ENCODE peak calls at places on chromosome 15, in seven cellular contexts. S, X, K, P, A, E and G are unnamed samples. For H3K4me1, the result is how much of the 10 kb centered on the place peaks cover.

GRCh38 chr15:70023064-70023768 is 74.5 kb downstream of the TLE3 start:
- DNase-seq in X (no peak), S (no peak), E (peak), K (peak), A (peak), P (no peak), G (peak)

GRCh38 chr15:39054128-39054732 is 489.6 kb upstream of the RASGRP1 start:
- DNase-seq in E (no peak), P (no peak), K (no peak), A (no peak), X (no peak), S (no peak), G (no peak)

GRCh38 chr15:62509395-62509973 is 344.4 kb upstream of the C2CD4B start:
- DNase-seq in E (no peak), A (no peak), P (no peak), K (no peak), X (no peak), S (no peak), G (no peak)

GRCh38 chr15:48413304-48413703 is 82.1 kb downstream of the DUT start:
- DNase-seq in A (peak), E (peak), P (peak), K (no peak), S (no peak), X (no peak), G (peak)

GRCh38 chr15:99118801-99119546 is 14.1 kb downstream of the SYNM start:
- DNase-seq in K (no peak), A (no peak), P (peak), X (peak), E (no peak), S (no peak), G (no peak)

GRCh38 chr15:52566889-52567288 is 1.9 kb downstream of the ARPP19 start:
- DNase-seq in E (no peak), X (no peak), K (no peak), P (no peak), S (no peak), A (no peak), G (no peak)

GRCh38 chr15:74314897-74315438 is 52.5 kb downstream of the CYP11A1 start:
- DNase-seq in E (no peak), S (no peak), K (no peak), X (no peak), P (peak), A (no peak), G (no peak)

GRCh38 chr15:51917493-51917892 is 54.1 kb downstream of the LEO1 start:
- DNase-seq in A (peak), P (no peak), E (peak), X (no peak), S (peak), K (peak), G (peak)

GRCh38 chr15:38263996-38264395 is 11.4 kb downstream of the SPRED1 start:
- DNase-seq in X (no peak), S (no peak), A (peak), K (no peak), P (no peak), E (peak), G (no peak)

GRCh38 chr15:89129123-89129815 is 41.0 kb downstream of the ABHD2 start:
- DNase-seq in S (peak), K (peak), P (no peak), E (peak), X (peak), A (peak), G (peak)

GRCh38 chr15:88166330-88166993 is 90.1 kb downstream of the NTRK3 start:
- DNase-seq in X (no peak), P (no peak), E (no peak), K (no peak), S (peak), A (peak), G (peak)

GRCh38 chr15:38477637-38478036 is 23.7 kb downstream of the FAM98B start:
- DNase-seq in S (no peak), A (no peak), K (no peak), X (no peak), P (no peak), E (no peak), G (no peak)

GRCh38 chr15:28164876-28165275 is 65.8 kb upstream of the OCA2 start:
- DNase-seq in S (no peak), P (no peak), K (no peak), E (no peak), A (no peak), X (no peak), G (no peak)

GRCh38 chr15:33126559-33127290 is 67.8 kb downstream of the FMN1 start:
- DNase-seq in X (peak), E (peak), A (peak), S (peak), K (peak), P (peak), G (peak)

GRCh38 chr15:99721104-99721778 is 12.0 kb downstream of the LYSMD4 start:
- DNase-seq in X (no peak), K (no peak), P (no peak), E (no peak), A (no peak), S (no peak), G (no peak)

GRCh38 chr15:53833134-53833624 is 73.7 kb upstream of the WDR72 start:
- DNase-seq in X (no peak), K (no peak), A (peak), S (peak), E (peak), P (peak), G (no peak)

GRCh38 chr15:84752700-84753099 is 4.3 kb downstream of the ZNF592 start:
- DNase-seq in E (peak), K (no peak), X (no peak), P (no peak), A (peak), S (peak), G (no peak)

GRCh38 chr15:36256258-36256825 is 323.1 kb upstream of the CDIN1 start:
- DNase-seq in X (no peak), E (no peak), S (peak), A (no peak), P (no peak), K (peak), G (peak)

GRCh38 chr15:43518073-43518761 is 809 bp downstream of the MAP1A start:
- DNase-seq in S (no peak), A (peak), K (peak), E (peak), X (no peak), P (no peak), G (peak)

GRCh38 chr15:88860212-88860611 is 35.1 kb downstream of the HAPLN3 start:
- DNase-seq in E (no peak), X (no peak), S (no peak), P (no peak), A (no peak), K (no peak), G (no peak)

GRCh38 chr15:93265046-93265658 is 176.1 kb upstream of the RGMA start:
- DNase-seq in P (no peak), K (no peak), S (no peak), X (no peak), E (no peak), A (no peak), G (no peak)

GRCh38 chr15:63942486-63943365 is 103.6 kb downstream of the DAPK2 start:
- DNase-seq in K (no peak), P (no peak), S (no peak), A (no peak), X (no peak), E (no peak), G (no peak)

GRCh38 chr15:83207622-83208356 is at the start of gene HDGFL3:
- DNase-seq in X (peak), A (peak), E (peak), K (peak), P (peak), S (peak), G (peak)

GRCh38 chr15:65413051-65413759 is 9.5 kb downstream of the IGDCC4 start:
- DNase-seq in A (no peak), E (no peak), P (no peak), X (no peak), S (peak), K (no peak), G (no peak)

GRCh38 chr15:38670142-38671002 is 105.8 kb upstream of the RASGRP1 start:
- DNase-seq in K (no peak), E (no peak), A (peak), P (no peak), X (no peak), S (no peak), G (no peak)

GRCh38 chr15:85064710-85065109 is 83.1 kb downstream of the PDE8A start:
- DNase-seq in S (peak), K (no peak), P (no peak), A (no peak), E (no peak), X (no peak), G (no peak)

GRCh38 chr15:80382285-80382684 is 21.9 kb upstream of the ARNT2 start:
- DNase-seq in K (no peak), E (no peak), A (no peak), S (no peak), X (no peak), P (no peak), G (no peak)

GRCh38 chr15:41661529-41662225 is 1.5 kb downstream of the MGA start:
- DNase-seq in E (peak), K (peak), P (peak), A (peak), X (peak), S (peak), G (peak)

GRCh38 chr15:96692826-96693225 is 362.3 kb downstream of the NR2F2 start:
- DNase-seq in S (no peak), E (no peak), X (no peak), P (no peak), K (no peak), A (no peak), G (no peak)

GRCh38 chr15:62977952-62978811 is 64.4 kb upstream of the TPM1 start:
- DNase-seq in A (peak), K (no peak), P (no peak), S (peak), X (no peak), E (no peak), G (peak)

GRCh38 chr15:68045289-68046265 is 8.5 kb upstream of the PIAS1 start:
- DNase-seq in E (no peak), K (no peak), S (no peak), A (no peak), P (peak), X (no peak), G (no peak)

GRCh38 chr15:76340802-76341365 is 4.3 kb downstream of the ISL2 start:
- DNase-seq in P (no peak), X (no peak), K (no peak), A (peak), S (no peak), E (no peak), G (no peak)

GRCh38 chr15:42157981-42158765 is 1.7 kb upstream of the PLA2G4F start:
- DNase-seq in X (no peak), E (peak), P (no peak), S (peak), K (no peak), A (peak), G (no peak)

DNA sequence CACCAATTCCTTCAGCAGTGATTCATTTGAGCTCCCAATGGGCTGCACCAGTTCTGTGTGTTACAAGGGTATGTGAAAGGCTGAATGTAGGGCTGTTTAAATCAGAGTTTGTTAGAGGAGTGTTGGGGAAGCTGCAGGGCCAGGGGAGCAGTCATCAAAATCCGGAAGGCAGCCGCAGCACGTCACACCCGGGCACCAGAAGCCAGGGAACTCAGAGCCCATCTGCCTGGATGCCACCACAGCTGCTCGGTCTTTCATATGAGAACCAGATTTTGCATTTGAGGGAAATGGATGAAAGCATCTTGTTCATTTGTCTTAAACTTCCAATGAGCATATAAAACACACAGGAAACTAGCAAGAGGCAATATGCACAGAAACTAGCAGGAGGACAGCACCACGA is 24.2 kb upstream of the NEO1 start:
- DNase-seq in A (no peak), E (no peak), X (no peak), P (no peak), K (no peak), S (no peak), G (no peak)
- H3K4me1 ChIP-seq in A (under half), E (under half), X (under half), P (under half), K (under half), S (under half), G (under half)

GRCh38 chr15:59996498-59997041 is 7.5 kb upstream of the FOXB1 start:
- DNase-seq in E (no peak), S (no peak), A (no peak), K (no peak), P (no peak), X (no peak), G (no peak)
- H3K4me3 ChIP-seq in E (no peak), S (no peak), A (no peak), K (no peak), P (no peak), X (no peak), G (no peak)

GRCh38 chr15:31090741-31091140 is 10.8 kb downstream of the TRPM1 start:
- DNase-seq in S (no peak), P (no peak), X (no peak), E (no peak), A (no peak), K (no peak), G (no peak)
- H3K4me1 ChIP-seq in S (under half), P (under half), X (under half), E (under half), A (under half), K (under half), G (under half)

GRCh38 chr15:45118131-45118588 is 4.0 kb downstream of the DUOXA2 start:
- DNase-seq in S (peak), A (peak), X (peak), P (peak), E (peak), K (peak), G (peak)
- H3K4me3 ChIP-seq in S (no peak), A (peak), X (peak), P (peak), E (no peak), K (no peak), G (no peak)

GRCh38 chr15:31328425-31328998 is 1.9 kb downstream of the KLF13 start:
- DNase-seq in S (peak), P (no peak), A (peak), X (no peak), K (no peak), E (no peak), G (no peak)
- H3K4me1 ChIP-seq in S (under half), P (half or more), A (under half), X (half or more), K (under half), E (under half), G (under half)